ENCODE peak calls at places on chromosomes 1 and 21, in eight cellular contexts. Z is neural crest cell, Q is activated T-helper 1 cell treated with Interleukin-2 at 50 U/mL for 16 hours, G is activated T-cell treated with anti-CD3 and anti-CD28 coated beads for 24 hours, W is AG04450, R is right atrium auricular region, U is Ammon's horn, P is hippocampal formation. N is an unnamed sample.

GRCh38 chr1:104987210-104987609 is 1237.5 kb downstream of the AMY1C start:
- DNase-seq in G (no peak), U (no peak), Q (no peak), W (no peak), R (no peak), P (no peak), Z (no peak), N (no peak)

GRCh38 chr1:183267646-183268431 is 81.8 kb downstream of the LAMC2 start:
- DNase-seq in Z (no peak), P (no peak), U (no peak), G (no peak), R (no peak), Q (no peak), W (peak), N (no peak)

GRCh38 chr1:181469829-181470228 is 13.5 kb upstream of the CACNA1E start:
- DNase-seq in G (no peak), Q (no peak), U (no peak), Z (no peak), P (no peak), W (peak), R (no peak), N (no peak)

GRCh38 chr1:203557390-203557789 is 63.4 kb downstream of the OPTC start:
- DNase-seq in W (no peak), P (peak), U (peak), Z (no peak), R (peak), Q (no peak), G (no peak), N (no peak)

GRCh38 chr1:31575373-31576140 is 758 bp upstream of the TINAGL1 start:
- DNase-seq in G (no peak), U (no peak), P (no peak), Q (no peak), Z (no peak), R (peak), W (no peak), N (no peak)

GRCh38 chr1:3579626-3580025 is 31.7 kb downstream of the MEGF6 start:
- DNase-seq in W (no peak), G (no peak), P (no peak), Q (no peak), U (no peak), R (no peak), Z (no peak), N (no peak)

GRCh38 chr21:28632718-28633408 is 359.8 kb downstream of the LTN1 start:
- DNase-seq in G (no peak), P (no peak), R (no peak), U (no peak), W (no peak), Q (no peak), Z (no peak), N (no peak)

GRCh38 chr1:199311478-199312242 is 672.8 kb downstream of the PTPRC start:
- DNase-seq in U (no peak), Q (no peak), W (no peak), Z (no peak), R (no peak), G (no peak), P (no peak), N (no peak)

GRCh38 chr1:33818071-33818470 is 45.8 kb upstream of the HMGB4 start:
- DNase-seq in G (no peak), P (no peak), U (no peak), Z (no peak), Q (no peak), R (peak), W (no peak), N (no peak)

GRCh38 chr21:45887121-45887611 is 94.4 kb upstream of the COL6A1 start:
- DNase-seq in Z (no peak), G (no peak), W (no peak), Q (no peak), P (peak), R (no peak), U (peak), N (no peak)

GRCh38 chr21:35609263-35609662 is 451.1 kb downstream of the SETD4 start:
- DNase-seq in U (no peak), Q (no peak), Z (no peak), W (no peak), R (no peak), G (no peak), P (no peak), N (no peak)

GRCh38 chr1:77394166-77394565 is 112.3 kb downstream of the AK5 start:
- DNase-seq in P (no peak), Z (no peak), Q (no peak), W (no peak), U (no peak), G (no peak), R (no peak), N (no peak)

GRCh38 chr1:45304311-45305081 is 22.2 kb upstream of the HPDL start:
- DNase-seq in G (no peak), W (no peak), R (peak), Z (no peak), P (no peak), U (no peak), Q (no peak), N (no peak)

GRCh38 chr1:222167896-222168295 is 380.0 kb downstream of the HHIPL2 start:
- DNase-seq in G (no peak), U (no peak), R (no peak), P (no peak), Z (no peak), Q (no peak), W (no peak), N (no peak)

GRCh38 chr1:47818682-47819502 is 178.3 kb downstream of the TRABD2B start:
- DNase-seq in Q (no peak), U (no peak), W (no peak), Z (no peak), R (no peak), G (no peak), P (no peak), N (no peak)

GRCh38 chr1:214316597-214316996 is 35.6 kb downstream of the SMYD2 start:
- DNase-seq in G (no peak), Z (no peak), W (no peak), R (peak), Q (no peak), P (no peak), U (no peak), N (no peak)

GRCh38 chr1:150895618-150896017 is 8.7 kb downstream of the CTXND2 start:
- DNase-seq in Z (no peak), P (no peak), G (no peak), Q (no peak), U (no peak), R (no peak), W (no peak), N (no peak)

GRCh38 chr21:42840411-42841155 is 38.8 kb downstream of the WDR4 start:
- DNase-seq in P (no peak), Z (no peak), R (no peak), U (no peak), W (no peak), Q (no peak), G (no peak), N (no peak)

GRCh38 chr1:165828581-165829329 is 1.3 kb downstream of the UCK2 start:
- DNase-seq in Q (no peak), W (peak), U (peak), R (no peak), Z (peak), G (peak), P (peak), N (no peak)

GRCh38 chr1:4328402-4329071 is 325.9 kb upstream of the AJAP1 start:
- DNase-seq in P (no peak), U (no peak), Z (no peak), R (no peak), Q (no peak), W (no peak), G (no peak), N (no peak)

GRCh38 chr1:5501206-5501980 is 490.8 kb downstream of the NPHP4 start:
- DNase-seq in W (no peak), Q (no peak), Z (no peak), U (no peak), P (no peak), R (no peak), G (no peak), N (no peak)

GRCh38 chr1:1349256-1350012 is at the start of gene DVL1:
- DNase-seq in W (peak), R (no peak), P (peak), U (no peak), Z (peak), Q (peak), G (peak), N (no peak)

GRCh38 chr1:109530457-109531204 is 9.0 kb upstream of the GPR61 start:
- DNase-seq in W (no peak), R (no peak), Z (no peak), P (peak), U (peak), Q (no peak), G (no peak), N (no peak)

GRCh38 chr1:205127646-205128045 is 5.9 kb upstream of the RBBP5 start:
- DNase-seq in W (no peak), Z (no peak), P (no peak), U (no peak), R (no peak), Q (no peak), G (no peak), N (no peak)

GRCh38 chr1:209621741-209622655 is 30.2 kb downstream of the LAMB3 start:
- DNase-seq in Q (no peak), G (no peak), U (no peak), W (no peak), R (no peak), Z (no peak), P (no peak), N (no peak)

GRCh38 chr1:67336157-67336556 is 28.5 kb downstream of the IL12RB2 start:
- DNase-seq in Q (no peak), W (no peak), U (no peak), P (no peak), Z (no peak), G (no peak), R (no peak), N (no peak)

GRCh38 chr21:34157456-34158025 is 84.2 kb downstream of the MRPS6 start:
- DNase-seq in P (no peak), Q (no peak), R (no peak), W (no peak), U (no peak), Z (no peak), G (no peak), N (no peak)

GRCh38 chr1:44613932-44614331 is 60.3 kb downstream of the TMEM53 start:
- DNase-seq in U (no peak), W (no peak), R (no peak), G (no peak), P (no peak), Z (no peak), Q (no peak), N (no peak)

GRCh38 chr1:89635825-89636815 is 3.2 kb downstream of the LRRC8C start:
- DNase-seq in P (no peak), U (no peak), Q (no peak), G (no peak), Z (no peak), R (no peak), W (peak), N (no peak)

GRCh38 chr1:205441716-205442050 is 14.2 kb downstream of the BLACAT1 start:
- DNase-seq in U (no peak), Q (no peak), R (no peak), W (no peak), G (no peak), P (no peak), Z (no peak), N (no peak)